ENCODE peak calls at places on chromosomes 1 and 21, in five cellular contexts. O is mammary epithelial cell; D is aorta; G is CD4-positive, CD25-positive, alpha-beta regulatory T cell; J is IMR-90. B is an unnamed sample. For H3K4me1, the result is how much of the 10 kb centered on the place peaks cover.

GRCh38 chr1:185045793-185046441 is 559 bp downstream of the RNF2 start:
- DNase-seq in D (peak), G (no peak), O (peak), J (peak), B (peak)

GRCh38 chr1:27233677-27234053 is 767 bp upstream of the WDTC1 start:
- DNase-seq in O (no peak), J (no peak), D (peak), G (no peak), B (no peak)

GRCh38 chr1:114061431-114061830 is 82.2 kb downstream of the OLFML3 start:
- DNase-seq in J (no peak), O (peak), D (no peak), G (no peak), B (no peak)

GRCh38 chr1:201925301-201925567 is 21.1 kb downstream of the LMOD1 start:
- DNase-seq in O (no peak), D (no peak), G (no peak), J (no peak), B (no peak)

GRCh38 chr1:37347104-37347503 is 127.3 kb upstream of the ZC3H12A start:
- DNase-seq in J (no peak), G (no peak), D (no peak), O (no peak), B (no peak)

GRCh38 chr1:5515501-5515900 is 476.7 kb downstream of the NPHP4 start:
- DNase-seq in J (no peak), G (no peak), D (no peak), O (no peak), B (no peak)

GRCh38 chr1:3836421-3836820 is 20.6 kb downstream of the CEP104 start:
- DNase-seq in J (no peak), G (no peak), D (no peak), O (no peak), B (no peak)

GRCh38 chr1:234896477-234897364 is 231.9 kb downstream of the TOMM20 start:
- DNase-seq in J (peak), G (no peak), O (no peak), D (no peak), B (no peak)

GRCh38 chr1:45836451-45836850 is 33.0 kb downstream of the MAST2 start:
- DNase-seq in D (no peak), G (no peak), J (no peak), O (no peak), B (no peak)

GRCh38 chr1:113835686-113836290 is 23.5 kb upstream of the RSBN1 start:
- DNase-seq in D (no peak), O (peak), J (peak), G (peak), B (peak)

GRCh38 chr1:54980528-54981241 is at the start of gene TMEM61:
- DNase-seq in J (no peak), D (no peak), G (no peak), O (peak), B (no peak)

GRCh38 chr1:165747632-165748452 is 20.8 kb downstream of the TMCO1 start:
- DNase-seq in D (no peak), O (no peak), J (no peak), G (no peak), B (no peak)

GRCh38 chr21:36235058-36235582 is 78.5 kb downstream of the DOP1B start:
- DNase-seq in D (no peak), O (no peak), G (no peak), J (no peak), B (no peak)

GRCh38 chr1:162904579-162904978 is 43.6 kb upstream of the CCDC190 start:
- DNase-seq in O (no peak), D (no peak), J (no peak), G (no peak), B (no peak)

GRCh38 chr1:117631361-117631760 is 25.5 kb downstream of the TENT5C start:
- DNase-seq in D (no peak), O (no peak), J (no peak), G (no peak), B (no peak)

GRCh38 chr1:244069499-244069898 is 18.4 kb downstream of the ZBTB18 start:
- DNase-seq in G (no peak), O (no peak), J (no peak), D (no peak), B (no peak)

GRCh38 chr1:206941766-206942418 is 4.4 kb downstream of the PIGR start:
- DNase-seq in O (no peak), G (no peak), J (no peak), D (no peak), B (no peak)

GRCh38 chr1:109392788-109393580 is 4.7 kb downstream of the SORT1 start:
- DNase-seq in J (peak), G (no peak), D (peak), O (no peak), B (no peak)

GRCh38 chr1:67059331-67059730 is 5.4 kb upstream of the SLC35D1 start:
- DNase-seq in D (no peak), O (no peak), G (no peak), J (peak), B (no peak)

GRCh38 chr1:28807046-28807445 is 4.9 kb upstream of the OPRD1 start:
- DNase-seq in J (no peak), G (no peak), D (no peak), O (no peak), B (no peak)

GRCh38 chr1:27821761-27822315 is 8.7 kb upstream of the PPP1R8 start:
- DNase-seq in G (no peak), J (peak), O (no peak), D (no peak), B (no peak)

GRCh38 chr1:206445116-206445515 is 25.2 kb upstream of the IKBKE start:
- DNase-seq in G (no peak), J (peak), D (peak), O (no peak), B (no peak)

GRCh38 chr1:206041640-206042039 is 11.3 kb upstream of the RHEX start:
- DNase-seq in O (peak), G (no peak), D (no peak), J (no peak), B (no peak)

GRCh38 chr1:25620211-25620610 is 3.6 kb downstream of the MAN1C1 start:
- DNase-seq in O (no peak), D (no peak), J (no peak), G (no peak), B (no peak)
- H3K4me1 ChIP-seq in O (under half), D (under half), J (under half), G (half or more), B (half or more)

GRCh38 chr1:225845097-225845496 is 35.2 kb downstream of the EPHX1 start:
- DNase-seq in G (no peak), D (peak), J (no peak), O (no peak), B (no peak)

GRCh38 chr1:225848044-225848955 is 33.9 kb downstream of the TMEM63A start:
- DNase-seq in G (no peak), D (peak), O (no peak), J (peak), B (no peak)

GRCh38 chr1:225847610-225848009 is 34.6 kb downstream of the TMEM63A start:
- DNase-seq in D (peak), O (no peak), J (no peak), G (no peak), B (no peak)

GRCh38 chr1:225845633-225846259 is 35.8 kb downstream of the EPHX1 start:
- DNase-seq in O (peak), J (peak), D (peak), G (no peak), B (peak)

DNA sequence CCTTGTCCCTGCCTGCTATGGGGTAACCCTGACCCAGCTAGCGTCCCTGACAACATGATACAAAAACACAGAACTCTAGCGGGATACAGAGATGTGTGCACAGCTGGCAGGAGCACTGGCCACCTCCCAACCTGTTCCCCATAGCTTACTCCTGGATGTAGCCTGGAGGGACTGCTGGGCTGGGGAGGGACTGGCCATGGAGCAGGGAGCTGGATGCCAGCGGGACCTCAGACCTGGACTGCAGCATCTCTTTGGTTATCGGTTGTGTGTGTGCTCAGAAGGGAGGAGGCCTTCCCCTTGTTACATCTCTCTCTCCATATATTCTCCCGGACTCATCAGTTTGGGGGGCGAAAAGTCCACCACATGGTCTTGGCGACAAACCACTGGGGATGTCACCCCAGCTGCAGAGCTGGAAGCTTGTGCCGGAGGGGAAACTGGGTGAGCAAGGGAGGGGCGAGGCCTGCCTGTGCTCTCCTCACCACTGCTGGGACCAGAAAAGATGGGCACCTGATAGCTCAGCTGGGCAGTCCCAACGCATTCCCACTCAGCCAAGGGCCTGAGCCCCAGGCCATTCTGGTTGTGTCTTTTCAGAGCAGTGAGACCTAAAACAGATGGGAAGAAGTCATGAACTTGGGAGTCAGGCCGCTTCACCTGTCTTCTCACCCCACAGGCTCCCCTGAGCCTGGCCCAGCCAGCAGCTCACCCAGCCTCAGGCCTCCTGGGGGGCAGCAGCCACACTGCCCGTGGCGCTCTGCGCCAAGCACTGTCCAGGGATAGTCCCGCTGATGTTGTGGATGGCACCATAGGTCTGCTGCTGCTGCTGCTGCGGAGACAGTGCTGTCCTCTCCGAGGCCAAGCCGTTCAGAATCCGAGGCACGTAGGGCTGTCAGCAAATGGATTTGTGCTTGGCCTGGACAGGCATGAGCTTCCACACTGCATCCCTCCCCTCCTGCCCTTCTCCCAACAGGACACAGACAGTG is 35.6 kb downstream of the TMEM63A start:
- DNase-seq in O (no peak), G (no peak), J (no peak), D (peak), B (no peak)
- H3K4me1 ChIP-seq in O (under half), G (under half), J (under half), D (under half), B (under half)

DNA sequence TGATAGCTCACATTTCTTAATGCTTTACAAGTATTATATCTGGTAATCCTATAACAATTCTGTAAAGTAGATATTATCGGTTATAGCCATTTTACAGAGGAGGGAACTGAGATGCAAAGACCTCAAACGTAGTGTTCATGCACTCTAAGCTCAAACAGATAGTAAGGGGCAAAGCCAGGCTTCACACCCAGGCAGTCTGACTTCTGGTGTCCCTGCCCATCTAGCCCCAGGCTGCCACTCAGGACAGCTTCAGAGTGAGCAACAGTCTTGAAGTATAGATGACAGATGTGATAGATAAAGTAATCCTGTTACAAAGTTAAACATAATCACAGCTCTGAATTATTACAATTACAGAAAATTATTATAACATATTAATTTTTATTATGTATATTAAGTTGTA is 6.2 kb upstream of the TRAF3IP3 start:
- DNase-seq in O (no peak), D (no peak), J (no peak), G (no peak), B (no peak)
- H3K4me1 ChIP-seq in O (under half), D (under half), J (under half), G (half or more), B (half or more)

DNA sequence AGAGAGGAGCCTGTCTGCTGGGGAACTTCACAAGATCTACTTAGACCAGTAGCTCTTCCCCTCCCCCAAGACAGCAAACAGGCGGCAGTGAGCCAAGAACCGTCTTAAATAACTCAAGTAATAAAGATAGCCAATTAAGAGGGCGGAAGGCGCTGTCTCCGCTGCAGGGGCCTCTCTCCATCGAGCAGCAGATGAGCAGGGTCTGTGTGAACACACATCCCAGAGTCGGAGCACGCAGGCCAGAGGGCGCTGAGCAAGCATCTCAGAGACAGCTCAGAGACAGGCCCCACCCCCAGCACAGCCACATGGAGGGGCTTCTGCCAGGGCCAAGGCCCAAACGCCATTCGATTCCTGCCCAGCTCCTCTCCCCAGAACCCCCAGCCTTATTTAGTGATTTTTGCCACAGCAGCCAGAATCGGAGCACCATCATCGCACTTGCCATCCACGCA is 11.1 kb downstream of the IFFO2 start:
- DNase-seq in G (no peak), J (peak), O (no peak), D (no peak), B (no peak)
- H3K4me1 ChIP-seq in G (half or more), J (half or more), O (half or more), D (under half), B (half or more)

GRCh38 chr1:116496898-116497297 is 73.9 kb downstream of the CD58 start:
- DNase-seq in O (no peak), J (no peak), D (no peak), G (no peak), B (no peak)

GRCh38 chr1:116497660-116498059 is 73.2 kb downstream of the CD58 start:
- DNase-seq in J (peak), O (no peak), G (no peak), D (peak), B (no peak)

GRCh38 chr1:116495534-116495933 is 75.3 kb downstream of the CD58 start:
- DNase-seq in J (no peak), D (peak), O (no peak), G (no peak), B (no peak)

GRCh38 chr1:116494745-116495144 is 76.1 kb downstream of the CD58 start:
- DNase-seq in J (no peak), D (no peak), O (no peak), G (no peak), B (no peak)

DNA sequence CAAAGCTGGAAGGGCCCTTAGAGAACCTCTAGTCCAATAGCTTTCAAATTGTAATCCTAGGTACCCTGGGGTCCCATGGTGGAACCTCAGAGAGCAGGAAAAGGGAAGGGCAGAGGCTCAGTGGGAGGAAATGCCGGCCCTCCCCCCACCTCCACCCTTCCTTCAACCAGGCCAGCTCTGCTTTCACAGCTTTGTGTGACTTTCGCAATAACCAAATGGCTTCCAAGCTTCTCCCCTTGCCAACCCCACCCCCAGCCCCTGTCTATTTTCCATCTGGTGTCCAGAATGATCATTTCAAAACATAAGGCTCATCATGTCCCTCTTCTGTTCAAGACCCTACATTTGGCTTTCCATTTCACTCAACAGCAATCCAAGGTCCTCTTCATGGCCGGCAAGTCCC is 74.4 kb downstream of the CD58 start:
- DNase-seq in J (peak), O (no peak), D (peak), G (no peak), B (no peak)
- H3K4me1 ChIP-seq in J (under half), O (under half), D (under half), G (under half), B (under half)

DNA sequence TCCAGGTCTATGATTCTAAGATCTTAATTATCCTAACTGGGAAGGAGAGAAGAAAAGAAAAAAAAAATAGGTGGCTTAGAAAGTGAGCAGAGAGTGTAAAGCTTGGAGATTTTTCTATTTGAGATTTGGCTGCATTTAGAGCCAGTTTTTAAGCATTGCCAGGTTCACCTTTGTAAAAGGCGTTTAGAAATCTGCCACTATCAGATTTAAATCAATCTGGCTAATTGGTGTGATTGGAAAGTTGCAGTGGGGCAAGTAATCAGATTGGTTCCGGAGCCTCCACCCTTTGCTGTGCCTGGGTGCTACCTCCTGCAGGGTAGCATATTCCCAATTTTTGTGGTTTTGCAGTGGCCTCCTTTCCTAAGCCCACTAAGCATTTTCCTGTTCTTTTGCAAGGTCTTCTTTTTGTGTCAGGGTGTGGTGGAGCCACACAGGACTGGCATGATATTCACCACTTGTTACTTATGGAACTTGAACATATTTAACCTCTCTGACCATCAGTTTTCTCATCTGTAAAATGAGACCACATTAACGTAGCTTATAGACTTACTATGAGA is 48.5 kb upstream of the PPP2R5A start:
- DNase-seq in J (no peak), G (no peak), D (no peak), O (no peak), B (no peak)
- H3K4me1 ChIP-seq in J (under half), G (under half), D (under half), O (under half), B (under half)